ENCODE peak calls at places on chromosomes 16 and 17, in six cellular contexts. Q is heart left ventricle, Y is mesothelial cell of epicardium, D is suprapubic skin, P is GM12865, H is WTC11. J is an unnamed sample.

GRCh38 chr17:8420041-8420934 is 15.4 kb upstream of the NDEL1 start:
- DNase-seq in Q (peak; percentile 71), Y (no peak), D (no peak), P (no peak), H (no peak), J (no peak)

GRCh38 chr17:36532435-36532975 is 2.2 kb downstream of the MYO19 start:
- DNase-seq in Q (no peak), Y (no peak), D (no peak), P (no peak), H (no peak), J (no peak)

GRCh38 chr16:31186176-31186575 is 6.2 kb downstream of the FUS start:
- DNase-seq in Q (no peak), Y (no peak), D (no peak), P (no peak), H (no peak), J (no peak)

GRCh38 chr17:80348551-80349436 is 66.2 kb upstream of the ENDOV start:
- DNase-seq in Q (no peak), Y (no peak), D (peak; percentile 62), P (no peak), H (no peak), J (peak; percentile 33)

GRCh38 chr17:63698886-63699637 is 863 bp downstream of the LIMD2 start:
- DNase-seq in Q (peak; percentile 69), Y (no peak), D (no peak), P (peak; percentile 95), H (peak; percentile 62), J (peak; percentile 94)

GRCh38 chr16:7422489-7422888 is 89.8 kb downstream of the RBFOX1 start:
- DNase-seq in Q (no peak), Y (no peak), D (no peak), P (no peak), H (no peak), J (no peak)

GRCh38 chr17:50132104-50132794 is 2.3 kb upstream of the SAMD14 start:
- DNase-seq in Q (no peak), Y (no peak), D (no peak), P (no peak), H (no peak), J (no peak)

GRCh38 chr17:27322026-27322425 is 28.1 kb downstream of the WSB1 start:
- DNase-seq in Q (no peak), Y (no peak), D (no peak), P (no peak), H (no peak), J (no peak)

GRCh38 chr16:30113031-30113710 is at the start of gene GDPD3:
- DNase-seq in Q (no peak), Y (no peak), D (no peak), P (no peak), H (no peak), J (no peak)

DNA sequence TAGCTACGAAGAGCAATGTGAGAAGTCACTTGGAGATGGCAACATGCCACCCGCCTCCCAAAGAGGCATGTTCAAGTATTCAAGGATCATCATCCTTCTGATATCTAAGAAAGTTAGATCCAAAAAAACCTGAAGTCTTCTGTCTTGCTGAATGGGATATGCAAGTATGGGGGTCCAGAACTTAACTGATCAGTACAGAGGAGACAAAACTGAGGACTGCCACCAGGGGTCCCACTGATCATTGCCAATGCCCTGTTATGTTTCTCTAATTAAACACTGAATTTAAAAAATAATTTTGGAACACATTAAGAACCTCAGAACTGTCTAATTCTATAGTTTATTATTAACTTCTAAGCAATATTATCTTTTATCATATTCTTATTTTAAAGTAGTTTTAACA is 99.7 kb downstream of the CDH8 start:
- DNase-seq in Q (no peak), Y (no peak), D (no peak), P (peak; percentile 1), H (peak; percentile 40), J (no peak)
- TF ChIP-seq CTCF in Q (peak; percentile 12), Y (peak; percentile 56), D (no peak), P (peak; percentile 24), H (peak; percentile 51), J (no peak)

GRCh38 chr16:27973678-27974077 is 89.8 kb downstream of the GSG1L start:
- DNase-seq in Q (no peak), Y (no peak), D (no peak), P (peak; percentile 15), H (no peak), J (no peak)
- TF ChIP-seq CTCF in Q (no peak), Y (peak; percentile 18), D (no peak), P (peak; percentile 7), H (no peak), J (no peak)

GRCh38 chr16:82252582-82252981 is 82.6 kb upstream of the MPHOSPH6 start:
- DNase-seq in Q (no peak), Y (no peak), D (no peak), P (no peak), H (no peak), J (no peak)
- TF ChIP-seq CTCF in Q (no peak), Y (no peak), D (no peak), P (no peak), H (no peak), J (no peak)

GRCh38 chr17:53150101-53150698 is 672.5 kb upstream of the KIF2B start:
- DNase-seq in Q (no peak), Y (no peak), D (no peak), P (no peak), H (no peak), J (no peak)
- TF ChIP-seq CTCF in Q (peak; percentile 10), Y (no peak), D (no peak), P (no peak), H (no peak), J (no peak)

GRCh38 chr16:84207869-84208268 is 16.9 kb downstream of the ADAD2 start:
- DNase-seq in Q (no peak), Y (no peak), D (no peak), P (no peak), H (no peak), J (no peak)
- TF ChIP-seq CTCF in Q (no peak), Y (no peak), D (no peak), P (no peak), H (no peak), J (no peak)

GRCh38 chr16:51376080-51376479 is 225.0 kb upstream of the SALL1 start:
- DNase-seq in Q (no peak), Y (no peak), D (no peak), P (no peak), H (no peak), J (no peak)
- TF ChIP-seq CTCF in Q (no peak), Y (no peak), D (no peak), P (no peak), H (peak; percentile 21), J (no peak)

DNA sequence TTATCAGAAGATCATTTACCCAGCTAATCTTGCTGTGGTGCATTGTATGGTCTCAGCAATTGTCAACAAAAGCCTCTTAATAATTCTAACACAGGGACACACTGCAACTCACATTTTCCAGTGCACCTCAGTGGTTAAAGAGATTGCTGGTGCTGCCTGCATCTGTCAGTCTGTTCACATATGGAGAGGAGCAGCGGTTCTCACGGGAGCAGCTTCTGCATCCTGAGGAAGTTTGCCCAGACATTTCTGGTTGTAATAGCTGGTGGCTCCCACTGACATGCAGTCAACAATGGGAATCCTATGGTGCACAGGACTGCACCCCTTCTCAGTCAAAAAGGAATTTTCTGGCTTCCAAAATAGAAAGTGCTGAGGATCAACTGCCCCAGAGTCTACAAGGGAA is 7.8 kb downstream of the GGA2 start:
- DNase-seq in Q (no peak), Y (no peak), D (no peak), P (no peak), H (no peak), J (no peak)
- TF ChIP-seq CTCF in Q (no peak), Y (no peak), D (no peak), P (no peak), H (no peak), J (no peak)

J was measured in activated CD8-positive, alpha-beta T cell treated with anti-CD3 and anti-CD28 coated beads for 36 hours.